ENCODE peak calls at places on chromosome 7, in four cellular contexts. One of them, this sample, is unnamed.

GRCh38 chr7:141076377-141076776 is 2.5 kb downstream of the TMEM178B start:
- DNase-seq in CD4-positive, CD25-positive, alpha-beta regulatory T cell: no peak
- DNase-seq in AG09309: no peak
- DNase-seq in heart right ventricle: no peak
- DNase-seq in this sample: no peak

GRCh38 chr7:50614721-50615518 is 49.7 kb upstream of the DDC start:
- DNase-seq in heart right ventricle: no peak
- DNase-seq in CD4-positive, CD25-positive, alpha-beta regulatory T cell: no peak
- DNase-seq in AG09309: no peak
- DNase-seq in this sample: no peak

GRCh38 chr7:150993511-150993910 is 2.7 kb downstream of the NOS3 start:
- DNase-seq in heart right ventricle: peak
- DNase-seq in CD4-positive, CD25-positive, alpha-beta regulatory T cell: no peak
- DNase-seq in AG09309: no peak
- DNase-seq in this sample: no peak

GRCh38 chr7:112009081-112009480 is 197.1 kb downstream of the DOCK4 start:
- DNase-seq in CD4-positive, CD25-positive, alpha-beta regulatory T cell: no peak
- DNase-seq in heart right ventricle: no peak
- DNase-seq in AG09309: no peak
- DNase-seq in this sample: no peak

GRCh38 chr7:130273081-130273699 is 6.5 kb downstream of the CPA2 start:
- DNase-seq in AG09309: no peak
- DNase-seq in CD4-positive, CD25-positive, alpha-beta regulatory T cell: peak
- DNase-seq in heart right ventricle: no peak
- DNase-seq in this sample: no peak

GRCh38 chr7:35792472-35793224 is 8.2 kb upstream of the SEPTIN7 start:
- DNase-seq in CD4-positive, CD25-positive, alpha-beta regulatory T cell: no peak
- DNase-seq in AG09309: no peak
- DNase-seq in heart right ventricle: peak
- DNase-seq in this sample: no peak

GRCh38 chr7:131164025-131164899 is 163.4 kb upstream of the MKLN1 start:
- DNase-seq in CD4-positive, CD25-positive, alpha-beta regulatory T cell: no peak
- DNase-seq in AG09309: peak
- DNase-seq in heart right ventricle: no peak
- DNase-seq in this sample: no peak

GRCh38 chr7:158273138-158273651 is 314.4 kb downstream of the PTPRN2 start:
- DNase-seq in CD4-positive, CD25-positive, alpha-beta regulatory T cell: no peak
- DNase-seq in AG09309: no peak
- DNase-seq in heart right ventricle: no peak
- DNase-seq in this sample: no peak

GRCh38 chr7:16563281-16564022 is 36.8 kb downstream of the LRRC72 start:
- DNase-seq in CD4-positive, CD25-positive, alpha-beta regulatory T cell: peak
- DNase-seq in AG09309: no peak
- DNase-seq in heart right ventricle: no peak
- DNase-seq in this sample: no peak
- H3K4me3 ChIP-seq in CD4-positive, CD25-positive, alpha-beta regulatory T cell: peak
- H3K4me3 ChIP-seq in AG09309: no peak
- H3K4me3 ChIP-seq in heart right ventricle: no peak
- H3K4me3 ChIP-seq in this sample: no peak

DNA sequence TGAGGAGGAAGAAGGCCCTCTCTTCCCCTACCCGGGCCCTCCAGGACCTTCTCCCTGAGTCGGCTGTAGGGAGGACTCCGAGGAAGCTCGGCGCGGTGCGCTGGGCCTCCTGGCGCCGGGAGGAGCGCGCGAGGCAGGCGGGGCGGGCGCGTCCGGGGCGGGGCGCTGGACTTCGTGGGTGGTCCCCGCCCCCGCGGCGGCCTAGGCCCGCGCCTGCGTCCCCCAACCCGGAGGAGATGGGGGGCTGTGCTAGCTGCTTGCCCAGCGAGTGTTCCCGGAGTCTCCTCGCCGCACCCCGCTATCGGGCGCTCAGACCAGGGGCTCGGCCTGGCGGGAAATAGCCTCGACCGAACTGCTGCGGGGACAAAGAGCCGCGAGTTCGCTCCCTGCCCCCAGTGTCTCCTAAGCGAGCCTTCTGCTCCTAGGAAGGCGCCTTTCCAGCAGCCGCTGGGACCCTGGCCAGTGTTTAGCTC is 19.2 kb upstream of the SMO start:
- DNase-seq in CD4-positive, CD25-positive, alpha-beta regulatory T cell: peak
- DNase-seq in AG09309: no peak
- DNase-seq in heart right ventricle: peak
- DNase-seq in this sample: peak
- H3K4me3 ChIP-seq in CD4-positive, CD25-positive, alpha-beta regulatory T cell: peak
- H3K4me3 ChIP-seq in AG09309: peak
- H3K4me3 ChIP-seq in heart right ventricle: peak
- H3K4me3 ChIP-seq in this sample: peak

GRCh38 chr7:135845415-135846075 is 96.9 kb upstream of the FAM180A start:
- DNase-seq in AG09309: no peak
- DNase-seq in CD4-positive, CD25-positive, alpha-beta regulatory T cell: peak
- DNase-seq in heart right ventricle: no peak
- DNase-seq in this sample: no peak
- H3K4me3 ChIP-seq in AG09309: no peak
- H3K4me3 ChIP-seq in CD4-positive, CD25-positive, alpha-beta regulatory T cell: no peak
- H3K4me3 ChIP-seq in heart right ventricle: no peak
- H3K4me3 ChIP-seq in this sample: no peak

GRCh38 chr7:27129729-27130539 is 623 bp downstream of the HOXA4 start:
- DNase-seq in CD4-positive, CD25-positive, alpha-beta regulatory T cell: no peak
- DNase-seq in AG09309: no peak
- DNase-seq in heart right ventricle: no peak
- DNase-seq in this sample: no peak

GRCh38 chr7:27132214-27132613 is 1.7 kb upstream of the HOXA4 start:
- DNase-seq in AG09309: no peak
- DNase-seq in heart right ventricle: no peak
- DNase-seq in CD4-positive, CD25-positive, alpha-beta regulatory T cell: no peak
- DNase-seq in this sample: no peak

GRCh38 chr7:27132978-27133377 is 2.4 kb upstream of the HOXA4 start:
- DNase-seq in AG09309: no peak
- DNase-seq in heart right ventricle: no peak
- DNase-seq in CD4-positive, CD25-positive, alpha-beta regulatory T cell: no peak
- DNase-seq in this sample: no peak

GRCh38 chr7:27130540-27131389 is at the start of gene HOXA4:
- DNase-seq in CD4-positive, CD25-positive, alpha-beta regulatory T cell: peak
- DNase-seq in AG09309: no peak
- DNase-seq in heart right ventricle: peak
- DNase-seq in this sample: peak

DNA sequence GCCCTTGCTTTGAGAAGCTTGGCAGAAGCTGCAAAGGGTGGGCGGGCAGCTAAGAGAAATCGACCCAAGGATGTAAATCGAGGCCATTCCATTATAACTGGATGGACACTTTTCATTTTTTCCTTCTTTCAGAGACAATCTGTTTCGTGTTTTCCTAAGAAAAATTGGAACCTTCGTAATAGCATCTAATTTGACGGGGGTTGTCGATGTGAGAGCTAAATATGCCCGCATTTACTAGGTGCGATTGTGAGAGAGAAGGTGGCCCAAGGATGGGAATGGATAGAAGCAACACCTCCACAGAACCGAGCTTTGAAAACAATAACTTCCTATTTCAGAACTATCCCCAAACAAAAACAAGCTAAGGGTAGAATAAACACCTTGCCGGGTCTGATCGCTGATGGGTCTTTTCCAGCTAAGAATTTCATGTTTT is 848 bp upstream of the HOXA4 start:
- DNase-seq in CD4-positive, CD25-positive, alpha-beta regulatory T cell: no peak
- DNase-seq in heart right ventricle: no peak
- DNase-seq in AG09309: no peak
- DNase-seq in this sample: no peak
- H3K4me3 ChIP-seq in CD4-positive, CD25-positive, alpha-beta regulatory T cell: peak
- H3K4me3 ChIP-seq in heart right ventricle: peak
- H3K4me3 ChIP-seq in AG09309: peak
- H3K4me3 ChIP-seq in this sample: no peak

GRCh38 chr7:1452205-1452604 is 7.1 kb downstream of the MICALL2 start:
- DNase-seq in heart right ventricle: no peak
- DNase-seq in AG09309: no peak
- DNase-seq in CD4-positive, CD25-positive, alpha-beta regulatory T cell: no peak
- DNase-seq in this sample: no peak

GRCh38 chr7:1455955-1456354 is 3.3 kb downstream of the MICALL2 start:
- DNase-seq in heart right ventricle: no peak
- DNase-seq in CD4-positive, CD25-positive, alpha-beta regulatory T cell: no peak
- DNase-seq in AG09309: no peak
- DNase-seq in this sample: no peak

GRCh38 chr7:1455241-1455939 is 3.9 kb downstream of the MICALL2 start:
- DNase-seq in AG09309: no peak
- DNase-seq in heart right ventricle: no peak
- DNase-seq in CD4-positive, CD25-positive, alpha-beta regulatory T cell: no peak
- DNase-seq in this sample: no peak

GRCh38 chr7:1457059-1457948 is 2.0 kb downstream of the MICALL2 start:
- DNase-seq in CD4-positive, CD25-positive, alpha-beta regulatory T cell: no peak
- DNase-seq in heart right ventricle: no peak
- DNase-seq in AG09309: no peak
- DNase-seq in this sample: no peak

DNA sequence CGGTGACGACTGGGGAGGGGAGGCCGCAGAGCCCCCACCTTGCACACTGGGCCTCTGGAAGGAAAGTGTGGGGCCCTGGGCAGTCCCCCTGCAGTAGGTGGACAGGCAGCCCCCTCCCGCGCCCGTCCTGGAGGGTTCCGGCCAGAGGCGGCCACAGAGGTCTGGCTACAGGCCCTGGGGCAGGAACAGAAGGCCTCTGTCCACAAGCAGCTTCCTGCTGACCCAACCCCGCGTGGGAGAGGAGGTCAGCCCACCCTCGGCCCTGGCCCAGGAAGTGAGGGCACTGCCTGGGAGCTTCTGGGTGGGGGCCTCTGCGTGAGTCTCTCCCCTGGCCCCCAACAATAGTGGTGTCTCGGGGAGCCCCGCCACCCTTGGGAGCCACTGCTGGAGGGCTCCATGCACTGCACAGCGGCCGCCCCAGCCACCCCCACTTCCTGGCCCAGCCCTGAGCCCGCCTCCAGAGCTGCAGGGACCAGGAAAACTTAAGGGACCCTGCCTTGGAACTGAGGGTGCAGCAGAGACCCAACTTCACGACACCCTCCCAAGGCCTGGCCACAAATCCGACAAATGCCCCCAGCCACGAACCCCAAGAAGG is 4.7 kb downstream of the MICALL2 start:
- DNase-seq in CD4-positive, CD25-positive, alpha-beta regulatory T cell: no peak
- DNase-seq in heart right ventricle: peak
- DNase-seq in AG09309: no peak
- DNase-seq in this sample: no peak
- H3K4me3 ChIP-seq in CD4-positive, CD25-positive, alpha-beta regulatory T cell: no peak
- H3K4me3 ChIP-seq in heart right ventricle: peak
- H3K4me3 ChIP-seq in AG09309: no peak
- H3K4me3 ChIP-seq in this sample: no peak

DNA sequence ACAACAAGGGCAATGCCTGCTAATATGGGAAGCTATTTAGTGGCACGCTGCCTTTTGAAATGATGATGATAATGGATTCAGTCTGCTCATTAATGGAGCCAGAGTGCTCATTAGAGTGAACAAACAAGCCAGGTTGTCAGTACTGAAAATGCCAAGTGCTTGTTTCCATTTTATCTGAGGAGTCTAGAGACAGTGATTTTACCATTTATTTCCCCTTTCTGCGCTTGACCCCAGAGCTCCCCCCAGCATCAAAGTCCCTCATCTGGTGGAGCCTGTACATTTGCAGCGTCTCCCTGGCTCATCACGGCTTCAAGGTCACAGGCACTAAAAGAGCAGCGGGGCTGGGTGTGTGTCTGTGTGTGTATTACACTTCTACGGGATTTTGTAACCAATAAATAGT is 553.9 kb downstream of the TFEC start:
- DNase-seq in heart right ventricle: no peak
- DNase-seq in AG09309: no peak
- DNase-seq in CD4-positive, CD25-positive, alpha-beta regulatory T cell: no peak
- DNase-seq in this sample: no peak
- H3K4me3 ChIP-seq in heart right ventricle: peak
- H3K4me3 ChIP-seq in AG09309: peak
- H3K4me3 ChIP-seq in CD4-positive, CD25-positive, alpha-beta regulatory T cell: no peak
- H3K4me3 ChIP-seq in this sample: no peak

DNA sequence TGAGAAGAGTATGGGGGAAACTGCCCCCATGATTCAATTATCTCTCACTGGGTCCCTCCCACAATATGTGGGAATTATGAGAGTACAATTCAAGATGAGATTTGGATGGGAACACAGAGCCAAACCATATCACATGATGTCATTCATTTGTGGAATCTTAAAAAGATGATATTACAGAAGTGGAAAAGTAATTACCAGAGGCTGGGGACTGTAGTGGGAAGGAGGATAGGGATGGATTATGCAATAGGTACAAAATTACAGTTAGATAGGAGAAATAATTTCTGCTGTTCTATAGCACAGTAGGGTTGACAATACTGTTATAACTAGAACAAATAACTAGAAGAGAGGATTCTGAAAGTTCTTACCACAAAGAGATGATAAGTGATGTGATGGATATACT is 141.4 kb downstream of the VPS50 start:
- DNase-seq in heart right ventricle: no peak
- DNase-seq in AG09309: no peak
- DNase-seq in CD4-positive, CD25-positive, alpha-beta regulatory T cell: no peak
- DNase-seq in this sample: no peak
- H3K4me3 ChIP-seq in heart right ventricle: no peak
- H3K4me3 ChIP-seq in AG09309: no peak
- H3K4me3 ChIP-seq in CD4-positive, CD25-positive, alpha-beta regulatory T cell: no peak
- H3K4me3 ChIP-seq in this sample: no peak

DNA sequence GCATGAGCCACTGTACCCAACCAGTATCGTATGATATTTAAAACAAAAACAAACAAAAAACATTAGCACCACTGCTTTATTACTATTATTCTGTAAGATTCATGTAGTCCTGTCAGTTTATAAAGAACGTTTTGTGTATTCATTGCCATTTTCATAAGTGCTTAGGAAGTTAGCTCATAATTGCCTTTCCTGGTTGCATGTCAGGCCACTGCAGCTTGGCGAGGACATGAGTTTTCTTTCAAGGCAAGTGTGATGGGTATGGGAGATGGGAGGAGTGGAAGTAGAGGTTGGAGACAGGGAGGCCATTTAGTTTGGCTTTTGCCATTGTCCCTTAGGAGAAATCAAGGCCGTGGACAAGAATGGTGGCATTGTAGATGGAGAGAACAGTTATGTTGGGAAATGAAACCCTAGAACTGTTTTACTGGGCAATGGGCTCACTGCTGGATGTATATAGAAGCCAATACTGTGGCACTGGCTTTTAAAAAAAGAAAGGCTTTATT is 48.9 kb downstream of the TYW1 start:
- DNase-seq in CD4-positive, CD25-positive, alpha-beta regulatory T cell: no peak
- DNase-seq in AG09309: no peak
- DNase-seq in heart right ventricle: no peak
- DNase-seq in this sample: no peak
- H3K4me3 ChIP-seq in CD4-positive, CD25-positive, alpha-beta regulatory T cell: no peak
- H3K4me3 ChIP-seq in AG09309: no peak
- H3K4me3 ChIP-seq in heart right ventricle: no peak
- H3K4me3 ChIP-seq in this sample: no peak